ENCODE peak calls at places on chromosome 21, in six cellular contexts. M, P, E, I, W and C are unnamed samples.
A peak's percentile ranks its signal among the peaks of the same experiment; 100 is the strongest.

GRCh38 chr21:37074546-37074945 is 1.5 kb downstream of the TTC3 start:
- DNase-seq in M (no peak), P (peak; percentile 37), E (no peak), I (no peak), W (no peak), C (no peak)

GRCh38 chr21:35619184-35619583 is 441.1 kb downstream of the SETD4 start:
- DNase-seq in M (no peak), P (peak; percentile 18), E (no peak), I (no peak), W (no peak), C (no peak)

GRCh38 chr21:34890724-34891609 is 158.1 kb downstream of the RUNX1 start:
- DNase-seq in M (no peak), P (no peak), E (no peak), I (peak; percentile 20), W (no peak), C (no peak)

GRCh38 chr21:28561772-28562171 is 430.9 kb downstream of the LTN1 start:
- DNase-seq in M (no peak), P (no peak), E (no peak), I (no peak), W (no peak), C (no peak)

GRCh38 chr21:34836103-34836932 is 167.5 kb downstream of the CLIC6 start:
- DNase-seq in M (peak; percentile 92), P (no peak), E (no peak), I (no peak), W (peak; percentile 97), C (peak; percentile 71)

GRCh38 chr21:8993943-8994639 is 1527.3 kb upstream of the TPTE start:
- DNase-seq in M (peak; percentile 90), P (peak; percentile 80), E (no peak), I (no peak), W (no peak), C (peak; percentile 71)

GRCh38 chr21:38297193-38297592 is 40.4 kb downstream of the KCNJ15 start:
- DNase-seq in M (no peak), P (no peak), E (no peak), I (no peak), W (no peak), C (no peak)

GRCh38 chr21:28636988-28637691 is 355.5 kb downstream of the LTN1 start:
- DNase-seq in M (no peak), P (no peak), E (no peak), I (no peak), W (no peak), C (peak; percentile 10)

GRCh38 chr21:39184050-39184980 is 1.1 kb upstream of the PSMG1 start:
- DNase-seq in M (no peak), P (peak; percentile 42), E (no peak), I (no peak), W (no peak), C (no peak)

GRCh38 chr21:34598931-34599400 is 15.9 kb downstream of the RCAN1 start:
- DNase-seq in M (no peak), P (no peak), E (no peak), I (peak; percentile 33), W (peak; percentile 63), C (no peak)

GRCh38 chr21:34363733-34364132 is at the start of gene KCNE2:
- DNase-seq in M (no peak), P (no peak), E (no peak), I (no peak), W (no peak), C (no peak)

GRCh38 chr21:42925114-42925907 is at the start of gene ERVH48-1:
- DNase-seq in M (no peak), P (peak; percentile 53), E (no peak), I (no peak), W (no peak), C (no peak)

GRCh38 chr21:28459193-28459592 is 533.5 kb downstream of the LTN1 start:
- DNase-seq in M (no peak), P (no peak), E (no peak), I (no peak), W (no peak), C (no peak)

GRCh38 chr21:31142600-31142999 is 104.3 kb upstream of the KRTAP19-8 start:
- DNase-seq in M (no peak), P (no peak), E (no peak), I (peak; percentile 40), W (no peak), C (no peak)

GRCh38 chr21:35824136-35824535 is 236.2 kb downstream of the SETD4 start:
- DNase-seq in M (no peak), P (no peak), E (no peak), I (no peak), W (no peak), C (no peak)

GRCh38 chr21:34517491-34518245 is 5.7 kb upstream of the KCNE1 start:
- DNase-seq in M (peak; percentile 44), P (peak; percentile 19), E (no peak), I (no peak), W (no peak), C (no peak)

GRCh38 chr21:42733037-42733632 is 79.7 kb downstream of the PDE9A start:
- DNase-seq in M (peak; percentile 81), P (no peak), E (no peak), I (no peak), W (no peak), C (no peak)

GRCh38 chr21:17003221-17003620 is 509.6 kb upstream of the CXADR start:
- DNase-seq in M (no peak), P (no peak), E (no peak), I (no peak), W (no peak), C (no peak)

GRCh38 chr21:21001591-21002100 is 3.4 kb downstream of the NCAM2 start:
- DNase-seq in M (no peak), P (no peak), E (no peak), I (no peak), W (no peak), C (no peak)

GRCh38 chr21:25506887-25507286 is 100.4 kb downstream of the MRPL39 start:
- DNase-seq in M (no peak), P (no peak), E (no peak), I (no peak), W (no peak), C (peak; percentile 15)

GRCh38 chr21:37153193-37153934 is 80.3 kb downstream of the TTC3 start:
- DNase-seq in M (peak; percentile 36), P (no peak), E (no peak), I (no peak), W (no peak), C (no peak)

GRCh38 chr21:42781150-42781980 is 98.0 kb downstream of the WDR4 start:
- DNase-seq in M (peak; percentile 32), P (peak; percentile 28), E (no peak), I (peak; percentile 83), W (no peak), C (no peak)

GRCh38 chr21:36237441-36237840 is 80.8 kb downstream of the DOP1B start:
- DNase-seq in M (no peak), P (no peak), E (no peak), I (no peak), W (no peak), C (no peak)

GRCh38 chr21:34004013-34004938 is 69.1 kb upstream of the MRPS6 start:
- DNase-seq in M (no peak), P (no peak), E (no peak), I (no peak), W (no peak), C (no peak)

GRCh38 chr21:38798481-38798882 is 7.2 kb upstream of the ETS2 start:
- DNase-seq in M (no peak), P (peak; percentile 94), E (no peak), I (peak; percentile 40), W (peak; percentile 87), C (no peak)

GRCh38 chr21:35974801-35975200 is 85.5 kb downstream of the SETD4 start:
- DNase-seq in M (peak; percentile 75), P (no peak), E (no peak), I (no peak), W (peak; percentile 13), C (no peak)

GRCh38 chr21:25535811-25536210 is 71.5 kb downstream of the MRPL39 start:
- DNase-seq in M (no peak), P (no peak), E (no peak), I (no peak), W (no peak), C (no peak)

GRCh38 chr21:38171723-38172344 is 85.0 kb upstream of the KCNJ15 start:
- DNase-seq in M (no peak), P (no peak), E (no peak), I (no peak), W (no peak), C (no peak)

GRCh38 chr21:34042735-34043134 is 30.6 kb upstream of the MRPS6 start:
- DNase-seq in M (no peak), P (no peak), E (no peak), I (no peak), W (no peak), C (no peak)

GRCh38 chr21:34926784-34927548 is 122.1 kb downstream of the RUNX1 start:
- DNase-seq in M (peak; percentile 72), P (peak; percentile 51), E (no peak), I (no peak), W (no peak), C (no peak)

GRCh38 chr21:34883501-34884271 is 165.4 kb downstream of the RUNX1 start:
- DNase-seq in M (no peak), P (no peak), E (no peak), I (no peak), W (no peak), C (no peak)

GRCh38 chr21:37601915-37602314 is 235.3 kb downstream of the DYRK1A start:
- DNase-seq in M (no peak), P (no peak), E (no peak), I (no peak), W (no peak), C (no peak)

GRCh38 chr21:26795866-26796329 is 49.3 kb downstream of the ADAMTS1 start:
- DNase-seq in M (no peak), P (no peak), E (no peak), I (peak; percentile 12), W (no peak), C (no peak)
- TF ChIP-seq REST in M (no peak), P (no peak), E (no peak), I (no peak), W (no peak), C (no peak)

GRCh38 chr21:15735409-15735808 is 5.6 kb downstream of the USP25 start:
- DNase-seq in M (no peak), P (no peak), E (no peak), I (no peak), W (no peak), C (no peak)
- TF ChIP-seq CTCF in M (no peak), P (no peak), E (no peak), I (no peak), W (no peak), C (no peak)

DNA sequence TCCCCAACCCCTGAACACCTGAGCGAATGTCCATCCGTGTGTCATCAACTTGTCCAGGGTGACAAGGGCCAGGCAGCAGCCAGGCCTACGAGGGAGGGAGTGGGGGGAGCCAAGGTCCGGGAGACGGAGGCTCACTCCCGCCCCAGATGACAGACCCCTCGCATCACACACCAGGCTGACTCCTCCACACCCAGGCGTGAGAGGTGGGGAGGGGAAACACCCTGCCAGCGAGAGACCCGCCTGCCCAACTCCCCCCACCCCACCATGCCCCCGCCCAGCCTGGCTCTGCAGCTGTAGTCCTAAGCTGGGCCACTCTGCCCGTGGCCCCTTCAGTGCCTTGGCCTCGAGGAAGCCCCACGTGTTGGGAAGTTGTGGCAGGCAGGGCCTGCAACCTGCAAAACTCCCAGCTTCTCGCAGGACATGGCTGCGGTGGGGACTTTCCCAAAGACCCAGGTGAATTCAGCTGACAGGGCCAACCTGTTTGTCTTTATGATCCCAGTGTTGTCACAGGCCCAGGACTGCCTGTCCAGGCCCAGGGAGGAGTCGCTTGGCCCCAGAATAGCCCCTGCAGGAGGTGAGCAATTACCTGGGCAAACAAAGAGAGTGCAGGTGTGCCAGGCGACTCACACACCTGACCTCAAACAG is 62.9 kb downstream of the RIPK4 start:
- DNase-seq in M (no peak), P (no peak), E (no peak), I (no peak), W (no peak), C (no peak)
- TF ChIP-seq SIN3A in M (no peak), P (no peak), E (no peak), I (no peak), W (no peak), C (no peak)

GRCh38 chr21:29987762-29988161 is 48.0 kb upstream of the GRIK1 start:
- DNase-seq in M (no peak), P (peak; percentile 32), E (no peak), I (no peak), W (no peak), C (no peak)
- TF ChIP-seq REST in M (no peak), P (no peak), E (no peak), I (no peak), W (no peak), C (no peak)